ENCODE peak calls at places on chromosomes 11 and 22, in eight cellular contexts. One of them, this sample, is unnamed.

GRCh38 chr11:77705195-77705876 is 67.7 kb upstream of the CLNS1A start:
- DNase-seq in GM12878: no peak
- DNase-seq in effector memory CD4-positive, alpha-beta T cell: no peak
- DNase-seq in mesenchymal stem cell: peak; percentile 40
- DNase-seq in spleen: no peak
- DNase-seq in astrocyte: peak; percentile 73
- DNase-seq in esophagus muscularis mucosa: no peak
- DNase-seq in PC-9: peak; percentile 73
- DNase-seq in this sample: peak; percentile 18

GRCh38 chr11:59216654-59217640 is 4.2 kb upstream of the MPEG1 start:
- DNase-seq in PC-9: peak; percentile 67
- DNase-seq in mesenchymal stem cell: no peak
- DNase-seq in spleen: peak; percentile 80
- DNase-seq in GM12878: peak; percentile 99
- DNase-seq in effector memory CD4-positive, alpha-beta T cell: no peak
- DNase-seq in esophagus muscularis mucosa: no peak
- DNase-seq in astrocyte: no peak
- DNase-seq in this sample: peak; percentile 41

GRCh38 chr11:112321521-112322172 is 61.0 kb upstream of the PLET1 start:
- DNase-seq in astrocyte: peak; percentile 92
- DNase-seq in effector memory CD4-positive, alpha-beta T cell: no peak
- DNase-seq in GM12878: peak; percentile 47
- DNase-seq in esophagus muscularis mucosa: no peak
- DNase-seq in spleen: no peak
- DNase-seq in mesenchymal stem cell: peak; percentile 90
- DNase-seq in PC-9: peak; percentile 98
- DNase-seq in this sample: peak; percentile 96

GRCh38 chr22:35409783-35410662 is 10.1 kb downstream of the MCM5 start:
- DNase-seq in astrocyte: no peak
- DNase-seq in mesenchymal stem cell: no peak
- DNase-seq in effector memory CD4-positive, alpha-beta T cell: no peak
- DNase-seq in spleen: peak; percentile 92
- DNase-seq in GM12878: peak; percentile 91
- DNase-seq in PC-9: no peak
- DNase-seq in esophagus muscularis mucosa: no peak
- DNase-seq in this sample: no peak

GRCh38 chr11:75524576-75525432 is 937 bp downstream of the GDPD5 start:
- DNase-seq in astrocyte: no peak
- DNase-seq in effector memory CD4-positive, alpha-beta T cell: no peak
- DNase-seq in GM12878: no peak
- DNase-seq in spleen: peak; percentile 86
- DNase-seq in PC-9: no peak
- DNase-seq in mesenchymal stem cell: no peak
- DNase-seq in esophagus muscularis mucosa: no peak
- DNase-seq in this sample: no peak

GRCh38 chr11:120184946-120185677 is 25.7 kb upstream of the OAF start:
- DNase-seq in PC-9: no peak
- DNase-seq in esophagus muscularis mucosa: no peak
- DNase-seq in spleen: peak; percentile 74
- DNase-seq in mesenchymal stem cell: peak; percentile 63
- DNase-seq in GM12878: no peak
- DNase-seq in astrocyte: no peak
- DNase-seq in effector memory CD4-positive, alpha-beta T cell: no peak
- DNase-seq in this sample: no peak

GRCh38 chr11:2928605-2929510 is at the start of gene PHLDA2:
- DNase-seq in spleen: peak; percentile 84
- DNase-seq in esophagus muscularis mucosa: no peak
- DNase-seq in astrocyte: peak; percentile 80
- DNase-seq in effector memory CD4-positive, alpha-beta T cell: peak; percentile 40
- DNase-seq in PC-9: no peak
- DNase-seq in GM12878: no peak
- DNase-seq in mesenchymal stem cell: peak; percentile 81
- DNase-seq in this sample: no peak

GRCh38 chr11:32586576-32587190 is 3.1 kb downstream of the EIF3M start:
- DNase-seq in esophagus muscularis mucosa: no peak
- DNase-seq in spleen: no peak
- DNase-seq in GM12878: no peak
- DNase-seq in effector memory CD4-positive, alpha-beta T cell: no peak
- DNase-seq in astrocyte: no peak
- DNase-seq in mesenchymal stem cell: peak; percentile 47
- DNase-seq in PC-9: peak; percentile 50
- DNase-seq in this sample: no peak

GRCh38 chr11:77783023-77783422 is 37.5 kb downstream of the RSF1 start:
- DNase-seq in esophagus muscularis mucosa: no peak
- DNase-seq in spleen: no peak
- DNase-seq in effector memory CD4-positive, alpha-beta T cell: no peak
- DNase-seq in astrocyte: no peak
- DNase-seq in mesenchymal stem cell: no peak
- DNase-seq in GM12878: no peak
- DNase-seq in PC-9: no peak
- DNase-seq in this sample: no peak

GRCh38 chr22:38853149-38853548 is 9.3 kb upstream of the NPTXR start:
- DNase-seq in effector memory CD4-positive, alpha-beta T cell: no peak
- DNase-seq in mesenchymal stem cell: no peak
- DNase-seq in spleen: no peak
- DNase-seq in astrocyte: no peak
- DNase-seq in GM12878: no peak
- DNase-seq in esophagus muscularis mucosa: no peak
- DNase-seq in PC-9: no peak
- DNase-seq in this sample: no peak

GRCh38 chr22:46062971-46063631 is 86.1 kb upstream of the WNT7B start:
- DNase-seq in mesenchymal stem cell: no peak
- DNase-seq in astrocyte: peak; percentile 3
- DNase-seq in GM12878: no peak
- DNase-seq in PC-9: no peak
- DNase-seq in spleen: peak; percentile 62
- DNase-seq in effector memory CD4-positive, alpha-beta T cell: no peak
- DNase-seq in esophagus muscularis mucosa: no peak
- DNase-seq in this sample: no peak

GRCh38 chr11:74090701-74091100 is 80.1 kb downstream of the C2CD3 start:
- DNase-seq in astrocyte: peak; percentile 10
- DNase-seq in esophagus muscularis mucosa: no peak
- DNase-seq in PC-9: no peak
- DNase-seq in mesenchymal stem cell: peak; percentile 29
- DNase-seq in spleen: no peak
- DNase-seq in effector memory CD4-positive, alpha-beta T cell: no peak
- DNase-seq in GM12878: no peak
- DNase-seq in this sample: no peak

GRCh38 chr11:93329936-93330445 is 551 bp upstream of the DEUP1 start:
- DNase-seq in GM12878: no peak
- DNase-seq in spleen: no peak
- DNase-seq in astrocyte: peak; percentile 0
- DNase-seq in effector memory CD4-positive, alpha-beta T cell: no peak
- DNase-seq in mesenchymal stem cell: peak; percentile 2
- DNase-seq in PC-9: no peak
- DNase-seq in esophagus muscularis mucosa: no peak
- DNase-seq in this sample: no peak

GRCh38 chr11:56497010-56497409 is 5.8 kb upstream of the OR5M8 start:
- DNase-seq in GM12878: no peak
- DNase-seq in effector memory CD4-positive, alpha-beta T cell: no peak
- DNase-seq in esophagus muscularis mucosa: no peak
- DNase-seq in mesenchymal stem cell: no peak
- DNase-seq in PC-9: no peak
- DNase-seq in spleen: peak; percentile 71
- DNase-seq in astrocyte: no peak
- DNase-seq in this sample: no peak

GRCh38 chr22:39518124-39518786 is 2.1 kb upstream of the ATF4 start:
- DNase-seq in GM12878: no peak
- DNase-seq in PC-9: no peak
- DNase-seq in effector memory CD4-positive, alpha-beta T cell: no peak
- DNase-seq in astrocyte: no peak
- DNase-seq in esophagus muscularis mucosa: no peak
- DNase-seq in mesenchymal stem cell: peak; percentile 19
- DNase-seq in spleen: no peak
- DNase-seq in this sample: no peak

GRCh38 chr22:44086759-44087158 is 62.7 kb downstream of the PARVB start:
- DNase-seq in spleen: no peak
- DNase-seq in astrocyte: no peak
- DNase-seq in esophagus muscularis mucosa: no peak
- DNase-seq in GM12878: no peak
- DNase-seq in mesenchymal stem cell: no peak
- DNase-seq in effector memory CD4-positive, alpha-beta T cell: no peak
- DNase-seq in PC-9: no peak
- DNase-seq in this sample: no peak

GRCh38 chr11:130872961-130873360 is 43.3 kb downstream of the SNX19 start:
- DNase-seq in spleen: no peak
- DNase-seq in mesenchymal stem cell: no peak
- DNase-seq in astrocyte: peak; percentile 88
- DNase-seq in GM12878: no peak
- DNase-seq in esophagus muscularis mucosa: no peak
- DNase-seq in PC-9: no peak
- DNase-seq in effector memory CD4-positive, alpha-beta T cell: no peak
- DNase-seq in this sample: no peak

GRCh38 chr11:111963786-111964385 is 26.7 kb downstream of the DIXDC1 start:
- DNase-seq in spleen: no peak
- DNase-seq in esophagus muscularis mucosa: no peak
- DNase-seq in GM12878: no peak
- DNase-seq in PC-9: no peak
- DNase-seq in effector memory CD4-positive, alpha-beta T cell: no peak
- DNase-seq in mesenchymal stem cell: no peak
- DNase-seq in astrocyte: no peak
- DNase-seq in this sample: no peak

GRCh38 chr11:124642628-124643027 is 20.0 kb downstream of the TBRG1 start:
- DNase-seq in astrocyte: no peak
- DNase-seq in esophagus muscularis mucosa: no peak
- DNase-seq in GM12878: no peak
- DNase-seq in spleen: no peak
- DNase-seq in PC-9: no peak
- DNase-seq in mesenchymal stem cell: no peak
- DNase-seq in effector memory CD4-positive, alpha-beta T cell: no peak
- DNase-seq in this sample: no peak

GRCh38 chr11:76577921-76578654 is 92.5 kb downstream of the LRRC32 start:
- DNase-seq in spleen: no peak
- DNase-seq in mesenchymal stem cell: no peak
- DNase-seq in GM12878: no peak
- DNase-seq in esophagus muscularis mucosa: peak; percentile 80
- DNase-seq in effector memory CD4-positive, alpha-beta T cell: no peak
- DNase-seq in astrocyte: no peak
- DNase-seq in PC-9: no peak
- DNase-seq in this sample: no peak
- H3K27ac ChIP-seq in spleen: peak overlapping the region; percentile 66
- H3K27ac ChIP-seq in mesenchymal stem cell: peak overlapping the region; percentile 92
- H3K27ac ChIP-seq in GM12878: no peak overlapping the region
- H3K27ac ChIP-seq in esophagus muscularis mucosa: peak overlapping the region; percentile 54
- H3K27ac ChIP-seq in effector memory CD4-positive, alpha-beta T cell: no peak overlapping the region
- H3K27ac ChIP-seq in astrocyte: peak overlapping the region; percentile 51
- H3K27ac ChIP-seq in PC-9: peak overlapping the region; percentile 59
- H3K27ac ChIP-seq in this sample: peak overlapping the region; percentile 74

GRCh38 chr11:69005183-69005630 is 7.8 kb downstream of the MRGPRF start:
- DNase-seq in astrocyte: no peak
- DNase-seq in mesenchymal stem cell: no peak
- DNase-seq in spleen: peak; percentile 54
- DNase-seq in effector memory CD4-positive, alpha-beta T cell: no peak
- DNase-seq in PC-9: no peak
- DNase-seq in esophagus muscularis mucosa: no peak
- DNase-seq in GM12878: no peak
- DNase-seq in this sample: no peak

GRCh38 chr11:69004411-69005182 is 8.4 kb downstream of the MRGPRF start:
- DNase-seq in astrocyte: no peak
- DNase-seq in GM12878: no peak
- DNase-seq in PC-9: no peak
- DNase-seq in effector memory CD4-positive, alpha-beta T cell: no peak
- DNase-seq in spleen: peak; percentile 54
- DNase-seq in mesenchymal stem cell: no peak
- DNase-seq in esophagus muscularis mucosa: no peak
- DNase-seq in this sample: no peak

GRCh38 chr11:69002743-69003231 is 10.3 kb downstream of the MRGPRF start:
- DNase-seq in astrocyte: no peak
- DNase-seq in effector memory CD4-positive, alpha-beta T cell: no peak
- DNase-seq in PC-9: no peak
- DNase-seq in GM12878: no peak
- DNase-seq in spleen: no peak
- DNase-seq in mesenchymal stem cell: no peak
- DNase-seq in esophagus muscularis mucosa: no peak
- DNase-seq in this sample: no peak

GRCh38 chr11:69003301-69003865 is 9.7 kb downstream of the MRGPRF start:
- DNase-seq in astrocyte: no peak
- DNase-seq in PC-9: no peak
- DNase-seq in mesenchymal stem cell: no peak
- DNase-seq in spleen: peak; percentile 59
- DNase-seq in esophagus muscularis mucosa: no peak
- DNase-seq in effector memory CD4-positive, alpha-beta T cell: no peak
- DNase-seq in GM12878: no peak
- DNase-seq in this sample: no peak

GRCh38 chr11:69003866-69004311 is 9.2 kb downstream of the MRGPRF start:
- DNase-seq in GM12878: no peak
- DNase-seq in PC-9: no peak
- DNase-seq in spleen: peak; percentile 59
- DNase-seq in astrocyte: no peak
- DNase-seq in effector memory CD4-positive, alpha-beta T cell: no peak
- DNase-seq in mesenchymal stem cell: no peak
- DNase-seq in esophagus muscularis mucosa: no peak
- DNase-seq in this sample: no peak
- H3K27ac ChIP-seq in GM12878: no peak overlapping the region
- H3K27ac ChIP-seq in PC-9: no peak overlapping the region
- H3K27ac ChIP-seq in spleen: no peak overlapping the region
- H3K27ac ChIP-seq in astrocyte: no peak overlapping the region
- H3K27ac ChIP-seq in effector memory CD4-positive, alpha-beta T cell: no peak overlapping the region
- H3K27ac ChIP-seq in mesenchymal stem cell: no peak overlapping the region
- H3K27ac ChIP-seq in esophagus muscularis mucosa: peak overlapping the region; percentile 99
- H3K27ac ChIP-seq in this sample: no peak overlapping the region

GRCh38 chr11:101885631-101886030 is 29.2 kb upstream of the CEP126 start:
- DNase-seq in mesenchymal stem cell: no peak
- DNase-seq in effector memory CD4-positive, alpha-beta T cell: no peak
- DNase-seq in PC-9: no peak
- DNase-seq in esophagus muscularis mucosa: no peak
- DNase-seq in GM12878: no peak
- DNase-seq in spleen: no peak
- DNase-seq in astrocyte: no peak
- DNase-seq in this sample: no peak
- H3K27ac ChIP-seq in mesenchymal stem cell: no peak overlapping the region
- H3K27ac ChIP-seq in effector memory CD4-positive, alpha-beta T cell: no peak overlapping the region
- H3K27ac ChIP-seq in PC-9: no peak overlapping the region
- H3K27ac ChIP-seq in esophagus muscularis mucosa: no peak overlapping the region
- H3K27ac ChIP-seq in GM12878: no peak overlapping the region
- H3K27ac ChIP-seq in spleen: no peak overlapping the region
- H3K27ac ChIP-seq in astrocyte: no peak overlapping the region
- H3K27ac ChIP-seq in this sample: no peak overlapping the region

DNA sequence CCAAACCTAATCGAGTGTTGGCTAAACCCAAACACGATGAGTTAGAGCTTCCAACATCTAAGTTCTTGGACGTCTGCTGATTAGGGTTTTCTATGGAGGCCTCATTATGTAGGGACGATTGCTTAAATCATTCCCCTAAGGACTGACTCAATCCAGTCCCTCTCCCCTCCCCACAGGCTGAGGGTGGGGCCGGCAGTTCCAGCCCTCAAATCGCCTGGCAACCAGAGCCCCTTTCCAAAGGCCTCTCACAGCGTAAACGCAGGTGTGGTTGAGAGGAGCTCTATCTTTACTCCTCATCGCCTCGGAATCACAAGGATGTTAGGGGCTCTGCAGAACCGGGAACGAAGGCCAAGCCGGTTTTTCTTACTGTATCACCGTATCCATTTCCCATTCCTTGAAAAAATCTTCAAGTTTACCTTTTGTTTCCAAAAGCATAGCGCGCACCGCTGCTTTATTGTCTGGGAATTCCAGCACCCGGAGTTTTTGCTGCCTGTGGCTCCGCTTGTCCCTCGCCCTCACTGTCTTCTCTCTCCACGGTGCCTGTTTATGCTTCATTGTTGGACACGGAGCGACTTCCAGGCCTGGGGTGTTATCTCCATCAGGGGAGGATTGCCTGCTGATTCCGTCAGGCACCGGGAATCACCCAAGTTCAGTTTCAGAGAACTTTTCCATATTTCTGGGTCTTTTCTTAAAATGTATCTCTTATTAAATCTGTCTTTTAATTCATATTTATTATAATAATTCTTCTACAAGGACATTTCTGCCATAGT is 13.8 kb upstream of the IFITM3 start:
- DNase-seq in mesenchymal stem cell: peak; percentile 25
- DNase-seq in esophagus muscularis mucosa: no peak
- DNase-seq in PC-9: no peak
- DNase-seq in effector memory CD4-positive, alpha-beta T cell: no peak
- DNase-seq in spleen: peak; percentile 36
- DNase-seq in astrocyte: peak; percentile 45
- DNase-seq in GM12878: no peak
- DNase-seq in this sample: no peak
- H3K27ac ChIP-seq in mesenchymal stem cell: no peak overlapping the region
- H3K27ac ChIP-seq in esophagus muscularis mucosa: no peak overlapping the region
- H3K27ac ChIP-seq in PC-9: no peak overlapping the region
- H3K27ac ChIP-seq in effector memory CD4-positive, alpha-beta T cell: no peak overlapping the region
- H3K27ac ChIP-seq in spleen: no peak overlapping the region
- H3K27ac ChIP-seq in astrocyte: no peak overlapping the region
- H3K27ac ChIP-seq in GM12878: no peak overlapping the region
- H3K27ac ChIP-seq in this sample: no peak overlapping the region

This sample was measured in epithelial cell of prostate.